ENCODE peak calls at places on chromosomes 5 and 9, in six cellular contexts. N is A549, Y is astrocyte of the spinal cord, L is IMR-90, B is AG04450, S is fibroblast of lung. E is an unnamed sample.

GRCh38 chr5:110512266-110512665 is 214.2 kb downstream of the TMEM232 start:
- DNase-seq in N (no peak), Y (no peak), L (no peak), B (no peak), S (peak; percentile 61), E (no peak)

GRCh38 chr9:126404459-126404858 is 77.8 kb downstream of the MVB12B start:
- DNase-seq in N (no peak), Y (no peak), L (no peak), B (no peak), S (no peak), E (no peak)

GRCh38 chr5:89613222-89613956 is 730.4 kb upstream of the MEF2C start:
- DNase-seq in N (no peak), Y (no peak), L (no peak), B (no peak), S (peak; percentile 30), E (no peak)

GRCh38 chr5:6585168-6585567 is 47.7 kb downstream of the NSUN2 start:
- DNase-seq in N (no peak), Y (no peak), L (no peak), B (no peak), S (no peak), E (no peak)

GRCh38 chr9:93827545-93828330 is 127.4 kb downstream of the BARX1 start:
- DNase-seq in N (peak; percentile 89), Y (peak; percentile 47), L (peak; percentile 28), B (peak; percentile 10), S (peak; percentile 44), E (peak; percentile 4)

GRCh38 chr9:113636693-113637092 is 173.2 kb downstream of the RGS3 start:
- DNase-seq in N (no peak), Y (no peak), L (no peak), B (no peak), S (no peak), E (no peak)

GRCh38 chr5:10370931-10371330 is 17.4 kb downstream of the MARCHF6 start:
- DNase-seq in N (no peak), Y (no peak), L (no peak), B (no peak), S (no peak), E (no peak)

GRCh38 chr5:5371943-5372342 is 50.5 kb upstream of the ICE1 start:
- DNase-seq in N (no peak), Y (no peak), L (no peak), B (no peak), S (no peak), E (no peak)

GRCh38 chr9:134301387-134302129 is 24.7 kb upstream of the RXRA start:
- DNase-seq in N (no peak), Y (no peak), L (no peak), B (no peak), S (peak; percentile 32), E (no peak)

GRCh38 chr5:19713740-19714139 is 274.3 kb downstream of the CDH18 start:
- DNase-seq in N (no peak), Y (no peak), L (no peak), B (no peak), S (no peak), E (no peak)

GRCh38 chr9:112750111-112750766 is at the start of gene SNX30:
- DNase-seq in N (peak; percentile 84), Y (peak; percentile 88), L (peak; percentile 85), B (peak; percentile 57), S (peak; percentile 86), E (peak; percentile 71)

GRCh38 chr9:131732636-131733340 is 7.1 kb downstream of the RAPGEF1 start:
- DNase-seq in N (no peak), Y (no peak), L (no peak), B (no peak), S (no peak), E (no peak)

GRCh38 chr5:160693831-160694473 is 158.1 kb downstream of the ATP10B start:
- DNase-seq in N (no peak), Y (no peak), L (no peak), B (no peak), S (no peak), E (no peak)

GRCh38 chr5:59528226-59528862 is 365.2 kb downstream of the PDE4D start:
- DNase-seq in N (no peak), Y (no peak), L (no peak), B (no peak), S (no peak), E (no peak)

GRCh38 chr9:127761061-127761460 is 17.4 kb downstream of the SH2D3C start:
- DNase-seq in N (no peak), Y (no peak), L (no peak), B (no peak), S (no peak), E (no peak)

GRCh38 chr9:131744171-131744714 is 4.4 kb upstream of the RAPGEF1 start:
- DNase-seq in N (no peak), Y (no peak), L (peak; percentile 37), B (no peak), S (peak; percentile 18), E (no peak)

GRCh38 chr9:87497604-87498045 is at the start of gene DAPK1:
- DNase-seq in N (peak; percentile 83), Y (peak; percentile 32), L (no peak), B (no peak), S (peak; percentile 60), E (no peak)

GRCh38 chr5:180352116-180352975 is 790 bp downstream of the GFPT2 start:
- DNase-seq in N (peak; percentile 42), Y (no peak), L (no peak), B (no peak), S (peak; percentile 23), E (no peak)

GRCh38 chr5:138241688-138242547 is 28.8 kb upstream of the CDC23 start:
- DNase-seq in N (no peak), Y (no peak), L (no peak), B (no peak), S (peak; percentile 32), E (no peak)

GRCh38 chr5:172565931-172566665 is 75.0 kb upstream of the NEURL1B start:
- DNase-seq in N (no peak), Y (no peak), L (no peak), B (no peak), S (no peak), E (no peak)

GRCh38 chr5:72633649-72634048 is 126.4 kb upstream of the ZNF366 start:
- DNase-seq in N (no peak), Y (peak; percentile 76), L (peak; percentile 82), B (no peak), S (peak; percentile 75), E (peak; percentile 48)
- TF ChIP-seq CTCF in N (no peak), Y (no peak), L (no peak), B (no peak), S (no peak), E (no peak)

GRCh38 chr9:133275105-133276000 is at the start of gene ABO:
- DNase-seq in N (no peak), Y (no peak), L (no peak), B (no peak), S (no peak), E (no peak)
- H3K4me3 ChIP-seq in N (peak within 1 kb of the TSS; percentile 29), Y (no peak within 1 kb of the TSS), L (no peak within 1 kb of the TSS), B (no peak within 1 kb of the TSS), S (no peak within 1 kb of the TSS), E (no peak within 1 kb of the TSS)

GRCh38 chr9:89869774-89870173 is 265.0 kb downstream of the GADD45G start:
- DNase-seq in N (no peak), Y (no peak), L (no peak), B (no peak), S (no peak), E (no peak)
- TF ChIP-seq CTCF in N (no peak), Y (no peak), L (no peak), B (no peak), S (no peak), E (no peak)

GRCh38 chr5:154721476-154722058 is 33.6 kb upstream of the LARP1 start:
- DNase-seq in N (no peak), Y (no peak), L (no peak), B (no peak), S (no peak), E (no peak)
- H3K4me3 ChIP-seq in N (no peak overlapping the region), Y (no peak overlapping the region), L (no peak overlapping the region), B (no peak overlapping the region), S (no peak overlapping the region), E (no peak overlapping the region)

DNA sequence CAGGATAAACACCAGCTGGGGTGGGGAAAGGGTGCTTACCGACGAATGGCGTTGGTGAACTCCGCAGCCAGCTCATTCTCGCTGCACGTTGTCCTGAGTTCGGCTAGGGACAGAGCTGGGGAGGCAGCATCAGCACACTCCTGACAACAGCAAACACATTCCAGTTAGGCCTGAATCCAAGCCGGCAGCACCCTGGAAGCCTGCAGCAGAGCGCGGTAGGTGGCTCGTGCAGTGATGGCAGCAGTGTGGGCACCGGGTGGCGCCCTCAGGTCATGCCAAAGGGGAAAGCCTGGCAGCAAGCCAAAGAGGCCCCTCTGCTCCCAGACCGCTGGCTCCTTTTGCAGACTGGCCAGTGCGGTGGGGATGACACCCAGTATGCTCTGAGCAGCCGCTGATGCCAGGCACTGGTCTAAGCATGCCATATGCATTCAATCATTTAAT is 66.9 kb downstream of the DCP2 start:
- DNase-seq in N (no peak), Y (peak; percentile 35), L (no peak), B (no peak), S (peak; percentile 51), E (no peak)
- TF ChIP-seq CTCF in N (no peak), Y (peak; percentile 42), L (peak; percentile 36), B (no peak), S (peak; percentile 3), E (peak; percentile 25)

GRCh38 chr5:44345871-44346270 is 43.3 kb downstream of the FGF10 start:
- DNase-seq in N (no peak), Y (no peak), L (no peak), B (no peak), S (no peak), E (no peak)
- H3K4me3 ChIP-seq in N (no peak overlapping the region), Y (no peak overlapping the region), L (no peak overlapping the region), B (no peak overlapping the region), S (no peak overlapping the region), E (no peak overlapping the region)

DNA sequence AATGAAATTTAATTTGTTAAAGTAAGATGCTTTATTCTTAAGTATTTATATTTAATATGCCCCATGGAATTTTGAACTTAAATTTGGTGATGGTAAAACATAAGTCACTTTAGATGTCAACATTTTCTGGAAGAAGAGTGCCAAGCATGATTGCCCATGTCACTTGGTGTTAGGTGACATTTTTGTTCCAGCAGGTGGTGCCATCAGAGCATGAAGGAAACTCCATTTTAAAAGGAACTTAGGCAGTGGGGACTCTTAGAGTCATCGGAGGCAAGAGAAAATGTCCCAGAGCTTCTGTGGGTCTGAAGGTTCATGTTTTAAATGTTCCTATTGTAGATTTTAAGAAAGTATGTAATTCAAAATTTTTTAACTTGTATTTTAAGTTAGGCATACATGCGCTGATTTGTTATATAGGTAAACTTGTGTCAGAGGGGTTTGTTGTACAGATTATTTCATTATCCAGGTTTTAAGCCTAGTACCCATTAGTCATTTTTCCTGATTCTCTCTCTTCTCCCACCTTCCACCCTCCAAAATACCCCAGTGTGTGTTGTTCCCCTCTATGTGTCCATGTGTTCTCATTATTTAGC is 789.3 kb downstream of the SEMA5A start:
- DNase-seq in N (no peak), Y (peak; percentile 73), L (peak; percentile 60), B (no peak), S (peak; percentile 49), E (peak; percentile 35)
- TF ChIP-seq CTCF in N (peak; percentile 47), Y (peak; percentile 61), L (peak; percentile 59), B (peak; percentile 63), S (peak; percentile 47), E (peak; percentile 54)

E was measured in HFF-Myc.